ENCODE peak calls at places on chromosomes 7 and 10, in ten cellular contexts. L, Q, K, J, A, M, T, R, D and O are unnamed samples.

GRCh38 chr7:17090751-17091150 is 207.7 kb upstream of the AHR start:
- DNase-seq in L (no peak), Q (no peak), K (peak), J (no peak), A (no peak), M (peak), T (no peak), R (no peak), D (no peak), O (no peak)

GRCh38 chr7:70668606-70669358 is 463.2 kb upstream of the GALNT17 start:
- DNase-seq in L (no peak), Q (no peak), K (no peak), J (no peak), A (peak), M (no peak), T (no peak), R (no peak), D (no peak), O (no peak)

GRCh38 chr7:3232228-3232627 is 68.8 kb upstream of the SDK1 start:
- DNase-seq in L (no peak), Q (no peak), K (no peak), J (no peak), A (no peak), M (no peak), T (no peak), R (no peak), D (no peak), O (no peak)

GRCh38 chr7:90256778-90257177 is 11.8 kb downstream of the CFAP69 start:
- DNase-seq in L (no peak), Q (no peak), K (no peak), J (no peak), A (no peak), M (no peak), T (no peak), R (no peak), D (no peak), O (no peak)

GRCh38 chr10:52639652-52640051 is 132.9 kb downstream of the MBL2 start:
- DNase-seq in L (no peak), Q (no peak), K (no peak), J (no peak), A (no peak), M (no peak), T (no peak), R (no peak), D (no peak), O (no peak)

GRCh38 chr10:101779544-101780186 is 3.6 kb downstream of the NPM3 start:
- DNase-seq in L (peak), Q (peak), K (peak), J (peak), A (peak), M (no peak), T (peak), R (peak), D (peak), O (peak)

GRCh38 chr10:73060738-73061635 is 35.7 kb downstream of the P4HA1 start:
- DNase-seq in L (no peak), Q (peak), K (peak), J (no peak), A (no peak), M (no peak), T (no peak), R (peak), D (no peak), O (peak)

GRCh38 chr7:5012985-5013384 is 32.7 kb upstream of the RBAK start:
- DNase-seq in L (peak), Q (no peak), K (no peak), J (no peak), A (peak), M (no peak), T (no peak), R (no peak), D (no peak), O (no peak)

GRCh38 chr7:156919132-156919713 is 26.2 kb upstream of the LMBR1 start:
- DNase-seq in L (no peak), Q (no peak), K (no peak), J (no peak), A (no peak), M (no peak), T (no peak), R (no peak), D (peak), O (no peak)

GRCh38 chr10:91208645-91209044 is 11.8 kb upstream of the PCGF5 start:
- DNase-seq in L (no peak), Q (peak), K (no peak), J (no peak), A (no peak), M (no peak), T (no peak), R (no peak), D (no peak), O (no peak)

GRCh38 chr7:88147949-88148348 is 71.9 kb downstream of the SRI start:
- DNase-seq in L (no peak), Q (no peak), K (no peak), J (no peak), A (no peak), M (no peak), T (no peak), R (no peak), D (no peak), O (peak)

GRCh38 chr10:120555436-120556163 is 98.6 kb downstream of the PLPP4 start:
- DNase-seq in L (no peak), Q (no peak), K (no peak), J (no peak), A (no peak), M (no peak), T (no peak), R (no peak), D (no peak), O (no peak)

GRCh38 chr7:71486856-71487628 is 355.1 kb downstream of the GALNT17 start:
- DNase-seq in L (no peak), Q (no peak), K (no peak), J (no peak), A (no peak), M (no peak), T (no peak), R (no peak), D (no peak), O (no peak)

GRCh38 chr7:134327896-134328295 is 11.2 kb upstream of the SLC35B4 start:
- DNase-seq in L (no peak), Q (peak), K (peak), J (no peak), A (no peak), M (peak), T (peak), R (peak), D (no peak), O (peak)

GRCh38 chr10:85655394-85655793 is 711.2 kb downstream of the GRID1 start:
- DNase-seq in L (no peak), Q (no peak), K (no peak), J (no peak), A (no peak), M (no peak), T (no peak), R (no peak), D (no peak), O (no peak)

GRCh38 chr10:132532174-132532573 is 5.4 kb upstream of the INPP5A start:
- DNase-seq in L (no peak), Q (no peak), K (no peak), J (peak), A (no peak), M (no peak), T (no peak), R (no peak), D (no peak), O (no peak)

GRCh38 chr10:11875499-11876281 is 52.5 kb downstream of the PROSER2 start:
- DNase-seq in L (peak), Q (peak), K (peak), J (peak), A (peak), M (peak), T (no peak), R (peak), D (peak), O (peak)
- TF ChIP-seq POLR2A in L (no peak), Q (no peak), K (no peak), J (no peak), A (peak), M (no peak), T (no peak), R (no peak), D (no peak), O (no peak)

DNA sequence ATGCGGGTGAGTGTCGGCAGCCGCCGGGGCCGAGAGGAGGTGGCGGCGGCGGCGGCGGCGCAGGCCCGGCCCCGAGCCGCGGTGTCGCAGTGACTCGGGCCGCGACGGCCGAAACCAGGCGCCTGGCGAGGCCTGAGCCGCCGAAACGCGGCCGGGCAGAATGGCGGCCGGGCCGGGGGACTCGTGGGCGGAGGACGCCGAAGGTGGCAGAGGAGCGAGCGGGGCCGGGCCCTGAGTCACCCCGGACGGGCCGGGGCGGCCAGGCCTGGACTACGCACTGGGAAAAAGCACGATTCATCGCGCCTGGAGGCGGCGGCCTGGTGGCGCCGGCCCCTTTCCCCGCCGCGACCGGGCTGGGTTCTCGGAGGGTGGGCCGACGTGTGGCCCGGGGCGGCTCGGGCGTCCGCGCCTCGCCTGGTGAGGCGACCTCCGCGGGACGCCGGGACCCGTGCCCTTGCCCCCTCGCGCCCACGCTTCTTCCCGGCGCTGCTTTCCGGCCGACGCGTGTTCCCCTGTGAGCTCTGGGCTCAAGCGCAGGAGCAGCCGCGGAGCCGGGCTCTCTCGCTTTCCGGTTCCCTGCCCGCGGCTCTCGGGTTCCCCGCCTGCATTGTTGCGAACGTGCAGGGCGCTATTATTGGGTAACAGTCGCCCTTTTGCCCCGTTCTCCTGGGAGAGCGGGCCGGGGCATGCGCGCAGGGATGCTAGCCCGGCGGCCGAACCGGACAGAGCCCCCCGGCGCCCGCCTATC is 495 bp downstream of the CUL1 start:
- DNase-seq in L (peak), Q (peak), K (peak), J (peak), A (peak), M (peak), T (peak), R (no peak), D (peak), O (peak)
- TF ChIP-seq POLR2A in L (peak), Q (peak), K (no peak), J (peak), A (peak), M (no peak), T (peak), R (no peak), D (no peak), O (peak)

DNA sequence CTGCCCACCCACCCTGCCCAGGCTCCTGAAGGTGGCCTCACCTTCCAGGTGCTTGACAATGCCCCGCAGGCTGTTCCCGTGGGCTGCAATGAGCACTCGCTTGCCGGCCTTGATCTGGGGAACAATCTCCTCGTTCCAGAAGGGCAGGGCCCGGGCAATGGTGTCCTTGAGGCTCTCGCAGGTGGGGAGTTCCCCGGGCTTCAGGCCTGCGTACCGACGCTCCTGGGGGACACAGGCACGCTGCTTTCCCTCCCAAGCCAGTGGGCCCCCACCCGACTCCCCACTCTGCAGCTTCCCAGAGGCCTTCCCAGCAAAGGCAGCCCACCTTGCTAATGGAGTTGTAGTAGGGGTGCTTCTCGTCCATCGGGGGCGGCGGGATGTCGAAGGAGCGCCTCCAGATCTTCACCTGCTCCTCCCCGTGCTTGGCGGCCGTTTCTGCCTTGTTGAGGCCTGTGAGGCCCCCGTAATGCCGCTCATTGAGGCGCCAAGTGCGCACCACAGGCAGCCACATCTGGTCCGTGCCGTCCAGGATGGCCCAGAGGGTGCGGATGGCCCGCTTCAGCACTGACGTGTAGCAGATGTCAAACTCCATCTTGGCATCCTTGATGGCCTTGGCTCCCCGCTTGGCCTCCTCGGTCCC is 456 bp downstream of the PGAM2 start:
- DNase-seq in L (peak), Q (no peak), K (no peak), J (no peak), A (peak), M (no peak), T (no peak), R (no peak), D (peak), O (no peak)
- TF ChIP-seq POLR2A in L (no peak), Q (no peak), K (no peak), J (no peak), A (no peak), M (no peak), T (no peak), R (no peak), D (no peak), O (peak)

GRCh38 chr10:11326241-11326640 is 285.2 kb downstream of the USP6NL start:
- DNase-seq in L (no peak), Q (no peak), K (no peak), J (no peak), A (no peak), M (no peak), T (no peak), R (no peak), D (no peak), O (no peak)

GRCh38 chr10:11324761-11325321 is 286.6 kb downstream of the USP6NL start:
- DNase-seq in L (no peak), Q (no peak), K (no peak), J (no peak), A (no peak), M (no peak), T (no peak), R (no peak), D (no peak), O (no peak)

GRCh38 chr10:11328264-11329054 is 283.0 kb downstream of the USP6NL start:
- DNase-seq in L (no peak), Q (no peak), K (no peak), J (no peak), A (no peak), M (no peak), T (no peak), R (no peak), D (no peak), O (no peak)

GRCh38 chr10:11326919-11327318 is 284.5 kb downstream of the USP6NL start:
- DNase-seq in L (no peak), Q (no peak), K (no peak), J (no peak), A (no peak), M (no peak), T (no peak), R (no peak), D (no peak), O (no peak)

GRCh38 chr10:11325817-11326216 is 285.6 kb downstream of the USP6NL start:
- DNase-seq in L (no peak), Q (no peak), K (peak), J (no peak), A (no peak), M (no peak), T (no peak), R (no peak), D (no peak), O (no peak)
- TF ChIP-seq POLR2A in L (no peak), Q (no peak), K (no peak), J (no peak), A (no peak), M (no peak), T (no peak), R (no peak), D (no peak), O (no peak)

GRCh38 chr7:44985033-44985695 is 6.3 kb upstream of the MYO1G start:
- DNase-seq in L (no peak), Q (no peak), K (no peak), J (no peak), A (no peak), M (no peak), T (no peak), R (no peak), D (peak), O (peak)

GRCh38 chr7:44982535-44982923 is 3.7 kb upstream of the MYO1G start:
- DNase-seq in L (no peak), Q (no peak), K (no peak), J (no peak), A (no peak), M (no peak), T (no peak), R (no peak), D (peak), O (no peak)

GRCh38 chr7:44984478-44984758 is 5.6 kb upstream of the MYO1G start:
- DNase-seq in L (no peak), Q (no peak), K (no peak), J (no peak), A (no peak), M (no peak), T (no peak), R (no peak), D (no peak), O (no peak)

GRCh38 chr7:44982970-44983369 is 4.2 kb upstream of the MYO1G start:
- DNase-seq in L (no peak), Q (no peak), K (no peak), J (no peak), A (no peak), M (no peak), T (no peak), R (no peak), D (peak), O (no peak)

GRCh38 chr7:44983742-44984477 is 5.1 kb upstream of the MYO1G start:
- DNase-seq in L (no peak), Q (no peak), K (no peak), J (no peak), A (no peak), M (no peak), T (no peak), R (no peak), D (peak), O (no peak)
- TF ChIP-seq POLR2A in L (no peak), Q (no peak), K (no peak), J (no peak), A (no peak), M (no peak), T (no peak), R (no peak), D (no peak), O (no peak)

GRCh38 chr7:128936798-128937197 is 929 bp upstream of the IRF5 start:
- DNase-seq in L (no peak), Q (no peak), K (no peak), J (no peak), A (no peak), M (no peak), T (no peak), R (no peak), D (no peak), O (no peak)

GRCh38 chr7:128931186-128931798 is 6.4 kb upstream of the IRF5 start:
- DNase-seq in L (peak), Q (no peak), K (no peak), J (no peak), A (no peak), M (no peak), T (no peak), R (no peak), D (no peak), O (no peak)

GRCh38 chr7:128931965-128932861 is 5.5 kb upstream of the IRF5 start:
- DNase-seq in L (peak), Q (no peak), K (no peak), J (no peak), A (no peak), M (no peak), T (no peak), R (no peak), D (no peak), O (no peak)

GRCh38 chr7:128934361-128935352 is 3.1 kb upstream of the IRF5 start:
- DNase-seq in L (peak), Q (no peak), K (no peak), J (no peak), A (no peak), M (no peak), T (peak), R (no peak), D (no peak), O (no peak)

GRCh38 chr7:128932862-128933821 is 4.6 kb upstream of the IRF5 start:
- DNase-seq in L (peak), Q (no peak), K (no peak), J (no peak), A (no peak), M (no peak), T (peak), R (no peak), D (no peak), O (no peak)
- TF ChIP-seq POLR2A in L (no peak), Q (no peak), K (no peak), J (peak), A (no peak), M (no peak), T (peak), R (no peak), D (no peak), O (no peak)

DNA sequence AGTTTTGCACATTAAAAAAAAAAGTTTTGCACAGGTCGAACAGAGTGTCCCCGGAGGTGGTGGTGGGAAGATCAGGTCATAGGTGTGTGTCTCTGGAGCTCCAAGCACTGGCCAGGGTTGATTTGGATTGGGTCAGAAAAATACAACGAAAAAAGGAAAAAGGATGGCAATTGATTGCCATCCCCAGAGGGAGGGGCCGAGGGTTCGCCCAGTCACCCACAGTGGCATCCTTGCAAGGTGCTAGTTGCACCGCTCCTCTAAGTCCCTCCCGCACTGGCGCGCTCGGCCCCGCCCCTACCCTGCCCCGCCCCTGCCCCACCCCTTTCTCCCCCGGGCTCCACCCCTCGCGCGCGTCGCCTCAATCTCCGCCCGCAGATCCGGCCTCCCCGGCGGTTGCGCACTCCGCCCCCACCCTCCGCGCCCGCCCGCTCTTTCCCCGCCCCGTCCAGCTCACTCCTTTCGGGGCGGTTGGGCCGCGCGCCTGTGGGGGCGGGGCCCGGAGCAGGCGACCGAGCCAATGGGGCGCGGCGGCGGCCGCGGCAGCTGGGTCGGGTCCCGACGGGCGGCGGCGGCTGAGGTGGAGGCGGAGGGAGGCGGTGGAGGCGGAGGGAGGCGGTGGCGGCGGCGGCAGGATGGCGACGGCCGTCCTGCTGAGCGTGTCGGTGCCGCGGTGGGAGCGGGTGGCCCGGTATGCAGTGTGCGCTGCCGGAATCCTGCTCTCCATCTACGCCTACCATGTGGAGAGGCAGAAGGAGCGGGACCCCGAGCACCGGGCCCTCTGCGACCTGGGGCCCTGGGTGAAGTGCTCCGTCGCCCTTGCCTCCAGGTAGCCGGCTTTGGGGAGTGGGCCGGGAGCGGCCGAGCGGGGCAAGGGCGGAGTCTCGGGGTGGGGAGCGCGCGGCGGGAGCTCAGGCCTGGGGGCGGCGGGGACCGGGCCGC is 31.5 kb upstream of the ERV3-1 start:
- DNase-seq in L (peak), Q (peak), K (peak), J (peak), A (peak), M (peak), T (peak), R (peak), D (peak), O (peak)
- TF ChIP-seq POLR2A in L (no peak), Q (peak), K (peak), J (peak), A (peak), M (peak), T (peak), R (no peak), D (no peak), O (no peak)

GRCh38 chr7:1523838-1524237 is 6.7 kb upstream of the MAFK start:
- DNase-seq in L (no peak), Q (no peak), K (no peak), J (no peak), A (no peak), M (no peak), T (no peak), R (no peak), D (no peak), O (no peak)
- TF ChIP-seq POLR2A in L (no peak), Q (no peak), K (no peak), J (no peak), A (no peak), M (no peak), T (no peak), R (no peak), D (no peak), O (no peak)

GRCh38 chr10:123007558-123008378 is 827 bp downstream of the IKZF5 start:
- DNase-seq in L (no peak), Q (peak), K (peak), J (no peak), A (peak), M (peak), T (peak), R (peak), D (peak), O (peak)
- TF ChIP-seq POLR2A in L (no peak), Q (no peak), K (no peak), J (no peak), A (no peak), M (no peak), T (no peak), R (no peak), D (no peak), O (no peak)